ENCODE peak calls at places on chromosomes 2 and 18, in ten cellular contexts. C is cardiac muscle cell, H is keratinocyte, Y is body of pancreas, T is Peyer's patch, R is HL-60, Q is PC-9, N is PC-3, K is stomach, L is heart left ventricle. M is an unnamed sample. For H3K27me3, the result is how much of the 10 kb centered on the place peaks cover.

GRCh38 chr18:74148543-74149070 is 284 bp downstream of the TIMM21 start:
- DNase-seq in C (no peak), H (no peak), Y (no peak), T (no peak), R (no peak), Q (no peak), N (no peak), K (no peak), L (no peak), M (no peak)

GRCh38 chr2:234953116-234954031 is 1.6 kb downstream of the SH3BP4 start:
- DNase-seq in C (peak), H (no peak), Y (peak), T (no peak), R (no peak), Q (peak), N (peak), K (peak), L (no peak), M (no peak)

GRCh38 chr2:4192119-4192518 is 488.7 kb downstream of the DCDC2C start:
- DNase-seq in C (no peak), H (no peak), Y (no peak), T (no peak), R (no peak), Q (no peak), N (no peak), K (no peak), L (no peak), M (no peak)

GRCh38 chr2:70472256-70472905 is 81.2 kb downstream of the TGFA start:
- DNase-seq in C (peak), H (no peak), Y (no peak), T (no peak), R (peak), Q (no peak), N (no peak), K (no peak), L (no peak), M (no peak)

GRCh38 chr2:67039058-67039457 is 358.1 kb upstream of the ETAA1 start:
- DNase-seq in C (no peak), H (no peak), Y (peak), T (no peak), R (no peak), Q (no peak), N (no peak), K (no peak), L (no peak), M (no peak)

GRCh38 chr2:98530114-98530513 is 78.2 kb downstream of the COA5 start:
- DNase-seq in C (no peak), H (no peak), Y (no peak), T (no peak), R (no peak), Q (no peak), N (no peak), K (no peak), L (no peak), M (no peak)

GRCh38 chr2:18600255-18600613 is 10.9 kb upstream of the NT5C1B start:
- DNase-seq in C (no peak), H (no peak), Y (no peak), T (no peak), R (no peak), Q (no peak), N (no peak), K (no peak), L (no peak), M (no peak)

GRCh38 chr2:74399785-74400184 is 19.7 kb upstream of the DCTN1 start:
- DNase-seq in C (peak), H (no peak), Y (no peak), T (no peak), R (no peak), Q (no peak), N (peak), K (no peak), L (no peak), M (no peak)

GRCh38 chr2:241844066-241844728 is 14.5 kb downstream of the PDCD1 start:
- DNase-seq in C (peak), H (no peak), Y (peak), T (peak), R (peak), Q (peak), N (peak), K (peak), L (peak), M (no peak)

GRCh38 chr2:23549051-23549450 is 164.1 kb downstream of the KLHL29 start:
- DNase-seq in C (no peak), H (no peak), Y (no peak), T (no peak), R (no peak), Q (no peak), N (no peak), K (no peak), L (no peak), M (no peak)

GRCh38 chr2:54557211-54557600 is 101.1 kb downstream of the SPTBN1 start:
- DNase-seq in C (no peak), H (no peak), Y (no peak), T (no peak), R (no peak), Q (no peak), N (no peak), K (no peak), L (no peak), M (no peak)

GRCh38 chr18:48940854-48941531 is 9.8 kb downstream of the SMAD7 start:
- DNase-seq in C (no peak), H (no peak), Y (no peak), T (no peak), R (no peak), Q (no peak), N (no peak), K (no peak), L (no peak), M (no peak)

GRCh38 chr2:75787532-75788132 is 76.9 kb upstream of the GCFC2 start:
- DNase-seq in C (peak), H (no peak), Y (no peak), T (no peak), R (no peak), Q (no peak), N (peak), K (no peak), L (no peak), M (no peak)

GRCh38 chr2:223538920-223539440 is 63.2 kb downstream of the SCG2 start:
- DNase-seq in C (peak), H (no peak), Y (no peak), T (no peak), R (no peak), Q (no peak), N (no peak), K (no peak), L (no peak), M (no peak)

GRCh38 chr18:51437280-51438271 is 240.1 kb upstream of the MEX3C start:
- DNase-seq in C (peak), H (no peak), Y (no peak), T (no peak), R (no peak), Q (no peak), N (no peak), K (no peak), L (no peak), M (no peak)

GRCh38 chr2:39666489-39667141 is 898 bp downstream of the TMEM178A start:
- DNase-seq in C (no peak), H (no peak), Y (no peak), T (no peak), R (no peak), Q (no peak), N (no peak), K (no peak), L (no peak), M (no peak)

GRCh38 chr18:59180150-59180845 is 39.7 kb upstream of the GRP start:
- DNase-seq in C (peak), H (no peak), Y (no peak), T (no peak), R (no peak), Q (no peak), N (no peak), K (no peak), L (no peak), M (no peak)

GRCh38 chr2:216300921-216301320 is 71.4 kb downstream of the MARCHF4 start:
- DNase-seq in C (no peak), H (no peak), Y (no peak), T (no peak), R (no peak), Q (no peak), N (no peak), K (no peak), L (no peak), M (no peak)

GRCh38 chr18:54671291-54671881 is 80.3 kb downstream of the DYNAP start:
- DNase-seq in C (peak), H (no peak), Y (no peak), T (no peak), R (no peak), Q (no peak), N (peak), K (no peak), L (no peak), M (no peak)

DNA sequence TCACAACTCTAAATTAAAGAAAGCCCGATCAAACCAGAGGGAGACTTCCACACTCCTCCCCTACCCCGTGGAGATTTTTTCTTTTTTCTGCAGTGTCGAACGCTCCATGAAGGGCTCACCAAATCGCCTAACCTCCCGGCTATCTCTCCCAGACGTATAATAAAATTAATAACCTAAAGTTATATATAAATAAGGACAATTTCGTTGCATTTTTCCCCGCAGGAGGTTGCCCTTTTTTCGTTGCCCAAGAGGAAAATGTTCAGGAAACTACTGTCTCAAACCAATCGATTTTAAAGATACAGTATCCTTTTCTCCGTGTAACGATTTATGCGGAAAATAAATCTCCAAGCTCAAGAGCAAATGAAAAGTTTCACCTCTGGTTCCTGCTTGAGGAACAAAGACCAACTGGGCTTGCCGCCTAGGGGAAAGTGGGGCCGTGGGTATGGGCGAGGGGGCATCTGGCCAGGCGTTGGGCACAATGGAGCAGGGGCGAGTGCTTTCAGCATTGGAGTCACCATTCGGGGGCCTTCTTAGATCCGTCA is 2.2 kb downstream of the EVX2 start:
- DNase-seq in C (no peak), H (no peak), Y (no peak), T (no peak), R (no peak), Q (no peak), N (no peak), K (no peak), L (no peak), M (no peak)
- H3K27me3 ChIP-seq in C (half or more), H (half or more), Y (under half), T (half or more), R (half or more), Q (under half), N (under half), K (half or more), L (half or more), M (half or more)

GRCh38 chr2:33395660-33396249 is 80.7 kb upstream of the RASGRP3 start:
- DNase-seq in C (peak), H (no peak), Y (peak), T (no peak), R (no peak), Q (peak), N (peak), K (peak), L (no peak), M (no peak)

GRCh38 chr2:33392366-33392765 is 84.1 kb upstream of the RASGRP3 start:
- DNase-seq in C (no peak), H (no peak), Y (no peak), T (no peak), R (no peak), Q (no peak), N (no peak), K (no peak), L (no peak), M (no peak)

GRCh38 chr2:33388996-33389395 is 87.5 kb upstream of the RASGRP3 start:
- DNase-seq in C (no peak), H (no peak), Y (no peak), T (no peak), R (no peak), Q (no peak), N (no peak), K (no peak), L (no peak), M (no peak)

DNA sequence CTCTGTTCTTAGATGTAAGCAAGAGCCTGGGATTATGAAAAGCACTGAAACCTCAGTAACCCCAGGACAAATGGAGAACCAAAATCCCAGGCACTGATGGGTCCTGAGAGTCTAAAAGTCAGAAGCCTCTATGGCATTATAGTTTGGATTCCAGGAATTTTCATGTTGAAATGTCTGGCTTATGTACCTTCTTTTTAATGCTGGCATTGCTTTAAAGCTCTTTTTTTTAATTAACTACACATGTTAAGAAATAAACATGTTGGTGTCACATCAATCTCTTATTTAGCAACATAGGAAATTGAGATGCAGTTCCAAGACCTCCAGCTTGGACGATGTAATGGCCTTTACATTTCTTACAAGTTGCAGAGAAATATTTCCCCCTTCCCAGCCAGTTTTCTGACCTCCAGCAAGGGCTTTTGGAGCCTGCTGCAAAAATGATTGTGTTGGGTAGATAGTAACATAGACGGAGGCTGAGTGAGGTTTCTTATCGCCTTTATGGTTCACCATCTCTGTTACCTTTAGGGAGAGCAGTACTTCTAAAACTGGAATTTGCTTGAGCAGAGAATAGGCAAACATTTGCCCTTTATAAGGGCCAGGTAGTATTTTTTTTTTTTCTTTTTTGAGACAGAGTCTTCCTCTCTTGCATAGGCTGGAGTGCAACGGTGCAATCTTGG is 84.7 kb upstream of the RASGRP3 start:
- DNase-seq in C (peak), H (no peak), Y (no peak), T (no peak), R (no peak), Q (no peak), N (no peak), K (no peak), L (no peak), M (no peak)
- TF ChIP-seq CTCF in C (no peak), H (no peak), Y (no peak), T (no peak), R (no peak), Q (no peak), N (no peak), K (no peak), L (no peak), M (no peak)

GRCh38 chr2:130369589-130370341 is 13.9 kb downstream of the PTPN18 start:
- DNase-seq in C (no peak), H (no peak), Y (no peak), T (no peak), R (no peak), Q (no peak), N (no peak), K (no peak), L (no peak), M (no peak)

GRCh38 chr2:130365963-130366362 is 10.1 kb downstream of the PTPN18 start:
- DNase-seq in C (no peak), H (no peak), Y (no peak), T (no peak), R (no peak), Q (no peak), N (no peak), K (no peak), L (no peak), M (no peak)

GRCh38 chr2:130366720-130367119 is 10.9 kb downstream of the PTPN18 start:
- DNase-seq in C (no peak), H (no peak), Y (no peak), T (no peak), R (no peak), Q (no peak), N (no peak), K (peak), L (no peak), M (no peak)

GRCh38 chr2:130370490-130370889 is 14.6 kb downstream of the PTPN18 start:
- DNase-seq in C (no peak), H (no peak), Y (no peak), T (no peak), R (no peak), Q (no peak), N (no peak), K (no peak), L (no peak), M (no peak)

GRCh38 chr2:130368786-130369185 is 12.9 kb downstream of the PTPN18 start:
- DNase-seq in C (no peak), H (no peak), Y (no peak), T (no peak), R (no peak), Q (no peak), N (no peak), K (no peak), L (no peak), M (no peak)
- H3K4me3 ChIP-seq in C (no peak), H (no peak), Y (no peak), T (no peak), R (no peak), Q (no peak), N (no peak), K (no peak), L (no peak), M (no peak)

GRCh38 chr2:104431701-104432121 is 422.2 kb upstream of the POU3F3 start:
- DNase-seq in C (no peak), H (no peak), Y (no peak), T (no peak), R (no peak), Q (no peak), N (no peak), K (no peak), L (no peak), M (peak)
- H3K27me3 ChIP-seq in C (under half), H (under half), Y (under half), T (under half), R (under half), Q (under half), N (half or more), K (under half), L (under half), M (under half)

GRCh38 chr2:41870948-41871522 is 176.8 kb upstream of the PKDCC start:
- DNase-seq in C (peak), H (no peak), Y (no peak), T (no peak), R (no peak), Q (no peak), N (no peak), K (no peak), L (no peak), M (no peak)
- TF ChIP-seq CTCF in C (peak), H (no peak), Y (no peak), T (peak), R (no peak), Q (peak), N (no peak), K (no peak), L (peak), M (peak)

GRCh38 chr2:44778221-44778654 is 163.3 kb upstream of the SIX3 start:
- DNase-seq in C (peak), H (no peak), Y (no peak), T (no peak), R (no peak), Q (no peak), N (no peak), K (no peak), L (no peak), M (no peak)
- H3K4me3 ChIP-seq in C (no peak), H (no peak), Y (no peak), T (no peak), R (no peak), Q (no peak), N (no peak), K (no peak), L (peak), M (no peak)